ENCODE peak calls at places on chromosome 10, in six cellular contexts. One of them, this sample, is unnamed. For H3K9me3, the result is how much of the 10 kb centered on the place peaks cover.

GRCh38 chr10:86900955-86901354 is 56.5 kb downstream of the MMRN2 start:
- DNase-seq in RWPE2: no peak
- DNase-seq in transverse colon: peak
- DNase-seq in hepatocyte: peak
- DNase-seq in upper lobe of right lung: peak
- DNase-seq in fibroblast of lung: peak
- DNase-seq in this sample: peak

GRCh38 chr10:88782222-88782621 is 20.3 kb upstream of the LIPM start:
- DNase-seq in transverse colon: no peak
- DNase-seq in fibroblast of lung: no peak
- DNase-seq in upper lobe of right lung: no peak
- DNase-seq in RWPE2: no peak
- DNase-seq in hepatocyte: no peak
- DNase-seq in this sample: no peak

GRCh38 chr10:107687702-107688101 is 523.2 kb upstream of the SORCS1 start:
- DNase-seq in transverse colon: no peak
- DNase-seq in upper lobe of right lung: no peak
- DNase-seq in RWPE2: no peak
- DNase-seq in fibroblast of lung: no peak
- DNase-seq in hepatocyte: no peak
- DNase-seq in this sample: no peak

GRCh38 chr10:31774291-31774900 is 154.2 kb downstream of the ARHGAP12 start:
- DNase-seq in upper lobe of right lung: no peak
- DNase-seq in RWPE2: no peak
- DNase-seq in hepatocyte: peak
- DNase-seq in fibroblast of lung: peak
- DNase-seq in transverse colon: no peak
- DNase-seq in this sample: no peak

GRCh38 chr10:29140991-29141390 is 147.9 kb upstream of the LYZL1 start:
- DNase-seq in transverse colon: no peak
- DNase-seq in hepatocyte: no peak
- DNase-seq in RWPE2: no peak
- DNase-seq in upper lobe of right lung: no peak
- DNase-seq in fibroblast of lung: peak
- DNase-seq in this sample: no peak

GRCh38 chr10:79308969-79309665 is 38.2 kb upstream of the PPIF start:
- DNase-seq in upper lobe of right lung: no peak
- DNase-seq in RWPE2: no peak
- DNase-seq in fibroblast of lung: no peak
- DNase-seq in transverse colon: no peak
- DNase-seq in hepatocyte: no peak
- DNase-seq in this sample: peak

GRCh38 chr10:95253007-95253406 is 37.8 kb downstream of the PDLIM1 start:
- DNase-seq in RWPE2: no peak
- DNase-seq in hepatocyte: no peak
- DNase-seq in transverse colon: no peak
- DNase-seq in upper lobe of right lung: no peak
- DNase-seq in fibroblast of lung: no peak
- DNase-seq in this sample: no peak

GRCh38 chr10:115895196-115895595 is 377.8 kb downstream of the GFRA1 start:
- DNase-seq in RWPE2: no peak
- DNase-seq in hepatocyte: no peak
- DNase-seq in transverse colon: no peak
- DNase-seq in upper lobe of right lung: no peak
- DNase-seq in fibroblast of lung: no peak
- DNase-seq in this sample: no peak

GRCh38 chr10:80122746-80123145 is 9.8 kb upstream of the PLAC9 start:
- DNase-seq in fibroblast of lung: no peak
- DNase-seq in transverse colon: no peak
- DNase-seq in RWPE2: no peak
- DNase-seq in hepatocyte: no peak
- DNase-seq in upper lobe of right lung: no peak
- DNase-seq in this sample: no peak

GRCh38 chr10:44792119-44792783 is 118.9 kb upstream of the TMEM72 start:
- DNase-seq in RWPE2: no peak
- DNase-seq in transverse colon: no peak
- DNase-seq in fibroblast of lung: no peak
- DNase-seq in hepatocyte: no peak
- DNase-seq in upper lobe of right lung: no peak
- DNase-seq in this sample: no peak

GRCh38 chr10:127055263-127055662 is 141.1 kb downstream of the INSYN2A start:
- DNase-seq in hepatocyte: no peak
- DNase-seq in fibroblast of lung: no peak
- DNase-seq in upper lobe of right lung: no peak
- DNase-seq in transverse colon: no peak
- DNase-seq in RWPE2: no peak
- DNase-seq in this sample: no peak

GRCh38 chr10:71494980-71495381 is 98.3 kb downstream of the CDH23 start:
- DNase-seq in hepatocyte: no peak
- DNase-seq in upper lobe of right lung: no peak
- DNase-seq in RWPE2: no peak
- DNase-seq in fibroblast of lung: no peak
- DNase-seq in transverse colon: no peak
- DNase-seq in this sample: no peak

GRCh38 chr10:43128331-43128730 is 9.9 kb upstream of the CSGALNACT2 start:
- DNase-seq in upper lobe of right lung: no peak
- DNase-seq in hepatocyte: no peak
- DNase-seq in transverse colon: no peak
- DNase-seq in fibroblast of lung: no peak
- DNase-seq in RWPE2: no peak
- DNase-seq in this sample: no peak

GRCh38 chr10:116826803-116827202 is 22.5 kb upstream of the ENO4 start:
- DNase-seq in fibroblast of lung: peak
- DNase-seq in hepatocyte: no peak
- DNase-seq in RWPE2: no peak
- DNase-seq in upper lobe of right lung: no peak
- DNase-seq in transverse colon: no peak
- DNase-seq in this sample: no peak

DNA sequence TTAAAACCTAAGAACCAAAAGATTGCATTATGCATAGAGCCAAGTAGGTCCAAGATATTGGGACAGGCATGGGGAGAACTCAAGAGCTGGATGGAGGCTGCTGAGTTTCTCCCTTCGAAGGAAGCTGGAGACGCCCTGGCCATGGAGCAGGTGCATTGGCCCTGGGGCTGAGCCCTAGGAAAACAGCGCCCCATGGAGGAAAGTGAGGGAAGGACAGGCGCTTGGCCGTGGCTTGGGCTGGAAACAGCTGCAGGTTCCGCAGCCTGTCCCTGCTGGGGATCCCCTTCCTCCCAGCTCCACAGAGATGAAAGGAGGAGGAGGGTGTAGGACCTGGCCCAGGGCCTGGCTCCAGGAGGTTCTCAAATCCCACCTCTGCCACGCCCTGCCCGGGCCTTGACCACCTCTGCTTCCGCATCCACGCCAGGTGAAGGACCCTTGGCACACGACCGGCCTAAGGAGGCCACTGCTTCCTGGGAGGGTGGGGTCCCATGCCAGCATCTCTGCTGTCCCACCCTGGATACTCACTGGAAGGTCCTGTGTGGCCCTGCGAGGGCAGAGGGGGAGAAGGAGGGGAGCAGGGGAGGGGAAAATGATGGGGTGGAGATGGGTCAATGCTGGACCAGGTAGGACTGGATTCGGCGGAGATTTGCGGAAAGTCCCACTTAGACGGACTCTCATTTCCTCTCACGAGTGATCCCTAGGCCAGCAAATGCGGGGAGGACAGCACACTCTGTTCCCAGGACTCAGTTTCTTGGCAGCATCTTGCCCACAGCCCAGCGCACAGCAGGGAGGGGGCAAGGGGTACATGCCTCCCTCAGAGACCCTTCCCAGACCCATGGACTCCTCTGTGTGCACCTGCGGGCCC is 258.6 kb upstream of the TCERG1L start:
- DNase-seq in fibroblast of lung: no peak
- DNase-seq in hepatocyte: no peak
- DNase-seq in transverse colon: no peak
- DNase-seq in RWPE2: no peak
- DNase-seq in upper lobe of right lung: no peak
- DNase-seq in this sample: no peak
- H3K9me3 ChIP-seq in fibroblast of lung: under half
- H3K9me3 ChIP-seq in hepatocyte: under half
- H3K9me3 ChIP-seq in transverse colon: under half
- H3K9me3 ChIP-seq in RWPE2: under half
- H3K9me3 ChIP-seq in upper lobe of right lung: under half
- H3K9me3 ChIP-seq in this sample: under half

GRCh38 chr10:85611093-85611740 is 755.4 kb downstream of the GRID1 start:
- DNase-seq in upper lobe of right lung: no peak
- DNase-seq in hepatocyte: no peak
- DNase-seq in fibroblast of lung: no peak
- DNase-seq in RWPE2: no peak
- DNase-seq in transverse colon: no peak
- DNase-seq in this sample: no peak

GRCh38 chr10:85611746-85612377 is 754.7 kb downstream of the GRID1 start:
- DNase-seq in RWPE2: no peak
- DNase-seq in transverse colon: no peak
- DNase-seq in fibroblast of lung: no peak
- DNase-seq in hepatocyte: no peak
- DNase-seq in upper lobe of right lung: no peak
- DNase-seq in this sample: no peak

GRCh38 chr10:85612378-85612775 is 754.2 kb downstream of the GRID1 start:
- DNase-seq in transverse colon: no peak
- DNase-seq in hepatocyte: no peak
- DNase-seq in RWPE2: no peak
- DNase-seq in fibroblast of lung: no peak
- DNase-seq in upper lobe of right lung: no peak
- DNase-seq in this sample: no peak

GRCh38 chr10:85613391-85613790 is 753.2 kb downstream of the GRID1 start:
- DNase-seq in hepatocyte: no peak
- DNase-seq in fibroblast of lung: no peak
- DNase-seq in transverse colon: no peak
- DNase-seq in RWPE2: no peak
- DNase-seq in upper lobe of right lung: no peak
- DNase-seq in this sample: no peak

GRCh38 chr10:85612833-85613232 is 753.8 kb downstream of the GRID1 start:
- DNase-seq in RWPE2: no peak
- DNase-seq in upper lobe of right lung: no peak
- DNase-seq in hepatocyte: no peak
- DNase-seq in transverse colon: no peak
- DNase-seq in fibroblast of lung: no peak
- DNase-seq in this sample: peak
- TF ChIP-seq CTCF in RWPE2: peak
- TF ChIP-seq CTCF in upper lobe of right lung: no peak
- TF ChIP-seq CTCF in hepatocyte: peak
- TF ChIP-seq CTCF in transverse colon: peak
- TF ChIP-seq CTCF in fibroblast of lung: no peak
- TF ChIP-seq CTCF in this sample: no peak

GRCh38 chr10:130458509-130458908 is 322.3 kb downstream of the GLRX3 start:
- DNase-seq in upper lobe of right lung: no peak
- DNase-seq in fibroblast of lung: no peak
- DNase-seq in RWPE2: no peak
- DNase-seq in transverse colon: no peak
- DNase-seq in hepatocyte: no peak
- DNase-seq in this sample: no peak

GRCh38 chr10:130461631-130462030 is 325.4 kb downstream of the GLRX3 start:
- DNase-seq in hepatocyte: no peak
- DNase-seq in RWPE2: no peak
- DNase-seq in transverse colon: no peak
- DNase-seq in fibroblast of lung: no peak
- DNase-seq in upper lobe of right lung: no peak
- DNase-seq in this sample: no peak

GRCh38 chr10:130456616-130457015 is 320.4 kb downstream of the GLRX3 start:
- DNase-seq in fibroblast of lung: no peak
- DNase-seq in RWPE2: no peak
- DNase-seq in hepatocyte: no peak
- DNase-seq in upper lobe of right lung: no peak
- DNase-seq in transverse colon: no peak
- DNase-seq in this sample: no peak

GRCh38 chr10:130459851-130460490 is 323.8 kb downstream of the GLRX3 start:
- DNase-seq in upper lobe of right lung: no peak
- DNase-seq in fibroblast of lung: no peak
- DNase-seq in hepatocyte: no peak
- DNase-seq in transverse colon: no peak
- DNase-seq in RWPE2: no peak
- DNase-seq in this sample: no peak

GRCh38 chr10:130459011-130459410 is 322.8 kb downstream of the GLRX3 start:
- DNase-seq in upper lobe of right lung: no peak
- DNase-seq in RWPE2: no peak
- DNase-seq in transverse colon: no peak
- DNase-seq in fibroblast of lung: no peak
- DNase-seq in hepatocyte: no peak
- DNase-seq in this sample: no peak
- H3K9me3 ChIP-seq in upper lobe of right lung: under half
- H3K9me3 ChIP-seq in RWPE2: under half
- H3K9me3 ChIP-seq in transverse colon: under half
- H3K9me3 ChIP-seq in fibroblast of lung: under half
- H3K9me3 ChIP-seq in hepatocyte: under half
- H3K9me3 ChIP-seq in this sample: under half

DNA sequence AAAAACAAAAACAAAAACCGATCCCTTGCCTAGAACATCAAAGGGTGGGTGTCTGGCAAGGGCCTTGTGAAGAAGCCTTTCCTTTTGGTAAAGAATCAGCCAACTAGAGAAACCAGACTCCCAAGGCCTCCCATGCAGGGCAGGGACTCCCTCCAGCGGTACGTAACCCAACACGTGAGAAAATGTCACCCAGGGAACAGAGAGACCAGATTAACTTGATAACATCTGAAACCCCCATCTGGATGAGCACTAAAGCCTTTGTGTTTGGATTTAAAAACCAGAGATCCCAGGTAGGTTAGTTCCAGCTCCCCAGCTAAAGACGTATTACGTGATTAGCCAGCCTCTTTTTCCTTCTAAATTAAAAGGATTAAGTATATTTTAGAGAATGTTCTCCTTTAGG is 3.0 kb upstream of the HABP2 start:
- DNase-seq in RWPE2: no peak
- DNase-seq in upper lobe of right lung: no peak
- DNase-seq in fibroblast of lung: no peak
- DNase-seq in hepatocyte: no peak
- DNase-seq in transverse colon: no peak
- DNase-seq in this sample: no peak
- TF ChIP-seq CTCF in RWPE2: no peak
- TF ChIP-seq CTCF in upper lobe of right lung: no peak
- TF ChIP-seq CTCF in fibroblast of lung: no peak
- TF ChIP-seq CTCF in hepatocyte: no peak
- TF ChIP-seq CTCF in transverse colon: no peak
- TF ChIP-seq CTCF in this sample: no peak

GRCh38 chr10:121005948-121006587 is 154.9 kb downstream of the WDR11 start:
- DNase-seq in transverse colon: no peak
- DNase-seq in upper lobe of right lung: no peak
- DNase-seq in fibroblast of lung: no peak
- DNase-seq in RWPE2: no peak
- DNase-seq in hepatocyte: no peak
- DNase-seq in this sample: no peak

GRCh38 chr10:121002586-121003205 is 151.5 kb downstream of the WDR11 start:
- DNase-seq in hepatocyte: no peak
- DNase-seq in fibroblast of lung: no peak
- DNase-seq in upper lobe of right lung: no peak
- DNase-seq in RWPE2: no peak
- DNase-seq in transverse colon: peak
- DNase-seq in this sample: no peak

GRCh38 chr10:121007264-121007663 is 156.1 kb downstream of the WDR11 start:
- DNase-seq in transverse colon: no peak
- DNase-seq in upper lobe of right lung: no peak
- DNase-seq in hepatocyte: no peak
- DNase-seq in RWPE2: no peak
- DNase-seq in fibroblast of lung: no peak
- DNase-seq in this sample: no peak
- H3K9me3 ChIP-seq in transverse colon: under half
- H3K9me3 ChIP-seq in upper lobe of right lung: under half
- H3K9me3 ChIP-seq in hepatocyte: under half
- H3K9me3 ChIP-seq in RWPE2: under half
- H3K9me3 ChIP-seq in fibroblast of lung: under half
- H3K9me3 ChIP-seq in this sample: under half

GRCh38 chr10:38103754-38104153 is 9.6 kb downstream of the ZNF37A start:
- DNase-seq in RWPE2: no peak
- DNase-seq in upper lobe of right lung: no peak
- DNase-seq in fibroblast of lung: no peak
- DNase-seq in transverse colon: no peak
- DNase-seq in hepatocyte: no peak
- DNase-seq in this sample: no peak
- TF ChIP-seq CTCF in RWPE2: no peak
- TF ChIP-seq CTCF in upper lobe of right lung: no peak
- TF ChIP-seq CTCF in fibroblast of lung: no peak
- TF ChIP-seq CTCF in transverse colon: no peak
- TF ChIP-seq CTCF in hepatocyte: no peak
- TF ChIP-seq CTCF in this sample: no peak